ENCODE peak calls at places on chromosomes 6 and 20, in eight cellular contexts. Q is thyroid gland, X is GM12865, I is ovary, M is sigmoid colon, B is suprapubic skin, S is left lung, T is A549. G is an unnamed sample.

GRCh38 chr6:50120300-50120699 is 70.6 kb upstream of the DEFB112 start:
- DNase-seq in Q (no peak), X (no peak), I (no peak), M (no peak), B (no peak), S (no peak), T (peak), G (no peak)

GRCh38 chr6:73636048-73636447 is 17.7 kb downstream of the SLC17A5 start:
- DNase-seq in Q (no peak), X (no peak), I (no peak), M (no peak), B (no peak), S (no peak), T (no peak), G (no peak)

GRCh38 chr6:104449918-104450317 is 409.8 kb downstream of the HACE1 start:
- DNase-seq in Q (no peak), X (no peak), I (no peak), M (no peak), B (no peak), S (no peak), T (no peak), G (no peak)

GRCh38 chr20:49385471-49385870 is 97.0 kb downstream of the KCNB1 start:
- DNase-seq in Q (no peak), X (peak), I (no peak), M (no peak), B (no peak), S (no peak), T (peak), G (no peak)

GRCh38 chr6:124964084-124964763 is 2.0 kb downstream of the RNF217 start:
- DNase-seq in Q (peak), X (no peak), I (no peak), M (peak), B (peak), S (no peak), T (peak), G (peak)

GRCh38 chr6:167759912-167760311 is 66.8 kb upstream of the AFDN start:
- DNase-seq in Q (no peak), X (no peak), I (no peak), M (peak), B (no peak), S (peak), T (no peak), G (no peak)

GRCh38 chr20:21125072-21125848 is 622 bp upstream of the KIZ start:
- DNase-seq in Q (peak), X (no peak), I (peak), M (peak), B (peak), S (no peak), T (peak), G (peak)

GRCh38 chr6:112956696-112957525 is 609.8 kb downstream of the RFPL4B start:
- DNase-seq in Q (no peak), X (no peak), I (no peak), M (no peak), B (no peak), S (no peak), T (no peak), G (no peak)

GRCh38 chr6:132483779-132484679 is 28.9 kb downstream of the STX7 start:
- DNase-seq in Q (peak), X (peak), I (no peak), M (no peak), B (no peak), S (no peak), T (peak), G (no peak)

GRCh38 chr6:133441491-133441890 is 200.3 kb downstream of the EYA4 start:
- DNase-seq in Q (no peak), X (no peak), I (no peak), M (no peak), B (no peak), S (no peak), T (no peak), G (no peak)

GRCh38 chr6:40733290-40733689 is 146.1 kb upstream of the LRFN2 start:
- DNase-seq in Q (no peak), X (no peak), I (no peak), M (no peak), B (no peak), S (no peak), T (no peak), G (no peak)

GRCh38 chr6:138013949-138014348 is 93.3 kb downstream of the PERP start:
- DNase-seq in Q (no peak), X (no peak), I (no peak), M (no peak), B (no peak), S (no peak), T (no peak), G (no peak)

GRCh38 chr6:26575494-26575939 is 21.2 kb upstream of the ABT1 start:
- DNase-seq in Q (no peak), X (peak), I (no peak), M (no peak), B (no peak), S (no peak), T (peak), G (no peak)

GRCh38 chr6:114121913-114122662 is 151.1 kb upstream of the HDAC2 start:
- DNase-seq in Q (no peak), X (no peak), I (no peak), M (no peak), B (no peak), S (no peak), T (no peak), G (no peak)

GRCh38 chr6:111818539-111819226 is 54.6 kb downstream of the FYN start:
- DNase-seq in Q (no peak), X (no peak), I (no peak), M (no peak), B (no peak), S (no peak), T (no peak), G (no peak)

GRCh38 chr6:54431466-54431865 is 123.2 kb downstream of the TINAG start:
- DNase-seq in Q (no peak), X (no peak), I (no peak), M (no peak), B (no peak), S (no peak), T (no peak), G (no peak)

GRCh38 chr6:128310061-128310460 is 210.3 kb downstream of the PTPRK start:
- DNase-seq in Q (no peak), X (no peak), I (no peak), M (no peak), B (no peak), S (no peak), T (no peak), G (no peak)

GRCh38 chr20:4041748-4042411 is 26.5 kb upstream of the RNF24 start:
- DNase-seq in Q (peak), X (no peak), I (peak), M (peak), B (peak), S (peak), T (peak), G (peak)

GRCh38 chr6:23633986-23634385 is 492.0 kb upstream of the NRSN1 start:
- DNase-seq in Q (no peak), X (no peak), I (no peak), M (no peak), B (no peak), S (peak), T (no peak), G (no peak)

GRCh38 chr6:157272372-157272771 is 50.9 kb downstream of the TMEM242 start:
- DNase-seq in Q (no peak), X (no peak), I (no peak), M (no peak), B (no peak), S (peak), T (no peak), G (no peak)

GRCh38 chr20:23159256-23159922 is 73.3 kb upstream of the CD93 start:
- DNase-seq in Q (no peak), X (no peak), I (no peak), M (peak), B (no peak), S (no peak), T (no peak), G (no peak)

GRCh38 chr6:75991941-75992340 is 80.5 kb downstream of the IMPG1 start:
- DNase-seq in Q (no peak), X (no peak), I (no peak), M (no peak), B (no peak), S (no peak), T (no peak), G (no peak)

GRCh38 chr6:119158057-119158848 is 79.8 kb upstream of the FAM184A start:
- DNase-seq in Q (peak), X (no peak), I (no peak), M (peak), B (peak), S (no peak), T (no peak), G (no peak)

GRCh38 chr6:20747996-20748395 is 213.7 kb downstream of the CDKAL1 start:
- DNase-seq in Q (no peak), X (no peak), I (no peak), M (no peak), B (no peak), S (no peak), T (no peak), G (no peak)

GRCh38 chr6:20741490-20741889 is 207.2 kb downstream of the CDKAL1 start:
- DNase-seq in Q (no peak), X (no peak), I (no peak), M (no peak), B (no peak), S (no peak), T (no peak), G (no peak)

GRCh38 chr6:20744911-20745557 is 210.8 kb downstream of the CDKAL1 start:
- DNase-seq in Q (no peak), X (no peak), I (no peak), M (no peak), B (no peak), S (no peak), T (no peak), G (no peak)

GRCh38 chr6:20746805-20747204 is 212.5 kb downstream of the CDKAL1 start:
- DNase-seq in Q (no peak), X (peak), I (no peak), M (no peak), B (no peak), S (no peak), T (no peak), G (no peak)

GRCh38 chr6:20746024-20746423 is 211.8 kb downstream of the CDKAL1 start:
- DNase-seq in Q (no peak), X (no peak), I (no peak), M (no peak), B (no peak), S (no peak), T (no peak), G (peak)
- TF ChIP-seq CTCF in Q (no peak), X (no peak), I (no peak), M (no peak), B (no peak), S (no peak), T (no peak), G (no peak)

DNA sequence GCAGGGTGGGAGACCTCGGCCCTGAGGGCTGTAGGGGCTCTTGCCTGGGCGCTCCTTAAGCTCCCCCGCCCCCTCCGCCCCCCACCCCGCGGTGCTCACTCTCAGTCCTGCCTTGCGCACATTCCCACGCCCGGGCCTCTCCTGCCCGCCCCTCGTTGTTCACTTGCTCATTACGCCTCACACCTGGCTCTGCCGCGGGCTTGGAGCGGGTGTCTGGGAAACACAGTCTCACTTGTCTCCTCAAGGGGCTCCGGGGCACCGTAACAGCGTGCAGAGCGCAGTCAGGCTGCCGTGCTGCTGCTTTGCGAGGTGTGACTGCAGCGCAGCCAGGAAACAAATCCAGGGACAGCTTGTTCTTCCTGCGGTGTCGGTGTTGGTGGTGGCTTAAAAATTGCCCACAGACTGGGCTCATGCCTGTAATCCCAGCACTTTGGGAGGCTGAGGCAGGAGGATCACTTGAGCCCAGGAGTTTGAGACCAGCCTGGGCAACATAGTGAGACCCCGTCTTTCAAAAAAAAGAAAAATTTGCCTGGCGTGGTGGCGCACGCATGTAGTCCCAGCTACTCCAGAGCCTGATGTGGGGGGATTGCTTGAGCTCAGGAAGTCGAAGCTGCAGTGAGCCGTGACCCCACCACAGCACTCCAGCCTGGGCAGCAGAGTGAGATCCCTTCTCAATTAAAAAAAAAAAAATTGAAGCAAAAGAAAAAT is 4.6 kb downstream of the NPBWR2 start:
- DNase-seq in Q (peak), X (no peak), I (no peak), M (no peak), B (no peak), S (peak), T (no peak), G (no peak)
- H3K4me3 ChIP-seq in Q (no peak), X (no peak), I (no peak), M (no peak), B (peak), S (no peak), T (peak), G (no peak)

GRCh38 chr20:63484651-63485403 is 12.4 kb upstream of the KCNQ2 start:
- DNase-seq in Q (no peak), X (no peak), I (no peak), M (no peak), B (no peak), S (no peak), T (no peak), G (no peak)

GRCh38 chr20:63482021-63482587 is 9.6 kb upstream of the KCNQ2 start:
- DNase-seq in Q (no peak), X (no peak), I (no peak), M (no peak), B (no peak), S (no peak), T (no peak), G (no peak)

GRCh38 chr20:63484236-63484635 is 11.8 kb upstream of the KCNQ2 start:
- DNase-seq in Q (no peak), X (no peak), I (no peak), M (no peak), B (no peak), S (no peak), T (no peak), G (no peak)

GRCh38 chr20:63481503-63481902 is 9.0 kb upstream of the KCNQ2 start:
- DNase-seq in Q (no peak), X (no peak), I (no peak), M (no peak), B (no peak), S (no peak), T (no peak), G (no peak)

DNA sequence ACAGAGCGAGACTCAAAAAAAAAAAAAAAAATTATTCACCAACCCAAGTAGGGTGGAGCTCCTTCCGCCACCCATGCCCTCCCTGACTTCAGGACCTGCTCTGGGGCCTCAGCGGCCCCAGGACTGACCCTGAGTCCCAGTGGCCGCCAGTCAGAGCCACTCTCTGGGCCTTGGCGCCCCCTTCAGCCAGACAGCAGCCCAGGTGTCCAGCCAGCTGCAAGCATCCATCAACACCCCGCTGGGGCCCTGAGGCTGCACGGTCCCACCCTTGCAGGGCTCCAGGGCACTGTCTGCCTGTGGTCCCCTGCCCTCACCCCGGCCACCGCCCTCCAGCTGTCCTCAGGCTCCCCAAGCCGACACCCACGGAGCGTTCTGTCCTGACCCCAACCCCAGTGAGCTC is 11.4 kb upstream of the KCNQ2 start:
- DNase-seq in Q (no peak), X (no peak), I (no peak), M (no peak), B (no peak), S (peak), T (no peak), G (no peak)
- TF ChIP-seq CTCF in Q (no peak), X (peak), I (no peak), M (no peak), B (no peak), S (no peak), T (no peak), G (no peak)

GRCh38 chr20:25356294-25356933 is 34.2 kb downstream of the ABHD12 start:
- DNase-seq in Q (no peak), X (no peak), I (no peak), M (no peak), B (no peak), S (no peak), T (no peak), G (no peak)
- H3K4me3 ChIP-seq in Q (no peak), X (no peak), I (no peak), M (no peak), B (no peak), S (no peak), T (no peak), G (no peak)

G was measured in epithelial cell of proximal tubule.